ENCODE peak calls at places on chromosome 22, in eight cellular contexts. Z, K, U, G, X, N, A and T are unnamed samples.
A peak's percentile ranks its signal among the peaks of the same experiment; 100 is the strongest.

GRCh38 chr22:45185718-45186511 is 22.2 kb downstream of the NUP50 start:
- DNase-seq in K (no peak), N (no peak), X (peak; percentile 42), U (no peak), Z (no peak), A (no peak), G (no peak), T (no peak)

GRCh38 chr22:48824673-48825651 is 1002.7 kb downstream of the BRD1 start:
- DNase-seq in Z (no peak), X (no peak), K (no peak), N (peak; percentile 68), G (no peak), U (no peak), A (no peak), T (no peak)

GRCh38 chr22:42856179-42856864 is 751 bp downstream of the ARFGAP3 start:
- DNase-seq in U (peak; percentile 47), G (peak; percentile 36), Z (no peak), N (no peak), A (peak; percentile 47), X (peak; percentile 39), K (peak; percentile 42), T (no peak)

GRCh38 chr22:35580351-35581022 is 36.6 kb downstream of the MB start:
- DNase-seq in K (no peak), G (no peak), U (no peak), X (no peak), Z (no peak), N (no peak), A (no peak), T (no peak)

GRCh38 chr22:46862418-46863324 is 100.2 kb downstream of the TBC1D22A start:
- DNase-seq in G (no peak), K (no peak), Z (no peak), X (no peak), A (no peak), N (no peak), U (no peak), T (no peak)

GRCh38 chr22:30516731-30517130 is 11.2 kb upstream of the SEC14L4 start:
- DNase-seq in Z (no peak), K (no peak), N (no peak), U (no peak), X (no peak), A (no peak), G (no peak), T (no peak)

GRCh38 chr22:37089451-37089850 is 20.1 kb downstream of the TMPRSS6 start:
- DNase-seq in A (no peak), G (no peak), K (no peak), U (no peak), Z (no peak), X (peak; percentile 50), N (no peak), T (no peak)

GRCh38 chr22:23862103-23862502 is 4.4 kb downstream of the SLC2A11 start:
- DNase-seq in Z (peak; percentile 58), U (no peak), G (peak; percentile 51), K (no peak), A (peak; percentile 36), N (no peak), X (peak; percentile 54), T (no peak)

GRCh38 chr22:33635766-33636165 is 284.5 kb downstream of the LARGE1 start:
- DNase-seq in Z (no peak), U (no peak), G (no peak), X (no peak), A (no peak), K (no peak), N (no peak), T (no peak)

GRCh38 chr22:44702479-44703219 is 645 bp downstream of the PRR5 start:
- DNase-seq in G (peak; percentile 41), K (no peak), N (no peak), X (no peak), Z (peak; percentile 40), U (peak; percentile 25), A (peak; percentile 50), T (peak; percentile 18)

GRCh38 chr22:17101475-17102296 is 16.9 kb downstream of the IL17RA start:
- DNase-seq in K (no peak), X (no peak), U (no peak), N (peak; percentile 61), A (no peak), Z (no peak), G (no peak), T (no peak)

GRCh38 chr22:46752911-46753310 is 9.5 kb upstream of the TBC1D22A start:
- DNase-seq in X (no peak), G (no peak), N (no peak), U (no peak), K (no peak), Z (no peak), A (no peak), T (no peak)

GRCh38 chr22:47007496-47007895 is 245.0 kb downstream of the TBC1D22A start:
- DNase-seq in A (no peak), G (no peak), N (no peak), X (no peak), Z (no peak), U (no peak), K (no peak), T (no peak)

GRCh38 chr22:46854125-46854870 is 91.8 kb downstream of the TBC1D22A start:
- DNase-seq in U (no peak), Z (no peak), N (no peak), K (no peak), X (no peak), A (no peak), G (peak; percentile 12), T (no peak)

DNA sequence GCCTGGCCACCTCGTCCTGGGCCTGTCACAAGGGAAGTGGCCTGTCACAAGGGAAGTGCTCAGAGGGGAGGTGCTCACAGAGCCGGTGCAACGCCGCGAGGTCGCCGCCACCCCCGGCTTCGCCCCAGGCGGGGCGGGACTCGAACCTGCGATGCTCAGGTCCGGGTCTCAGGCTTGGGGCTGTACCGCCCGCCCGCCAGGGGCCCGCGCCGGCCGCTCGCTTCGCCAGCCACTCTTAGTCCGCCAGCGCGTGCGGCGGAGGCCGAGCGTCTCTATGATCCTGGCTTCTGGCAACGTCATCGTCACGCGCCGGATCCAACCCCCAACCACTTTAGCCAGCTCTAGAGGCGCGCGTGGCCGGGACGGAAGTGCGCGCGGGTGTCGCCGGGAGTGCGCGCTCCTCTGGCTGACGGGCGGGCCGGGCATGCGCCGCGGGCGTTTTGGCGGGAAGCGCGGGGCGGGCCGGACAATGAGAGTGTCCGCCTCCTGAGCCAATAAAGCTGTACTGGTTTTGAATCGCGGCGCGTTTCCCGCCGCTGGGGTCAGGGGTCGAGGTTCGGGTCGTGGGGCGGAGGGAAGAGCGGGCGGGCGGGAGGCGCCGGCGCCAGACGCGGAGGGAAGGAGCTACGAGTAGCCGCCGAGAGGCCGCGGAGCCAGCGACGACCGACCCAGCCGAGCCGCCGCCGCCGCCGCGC is at the start of gene TRMT2A:
- DNase-seq in K (peak; percentile 100), A (peak; percentile 97), N (peak; percentile 97), X (peak; percentile 97), U (peak; percentile 99), G (peak; percentile 98), Z (peak; percentile 98), T (peak; percentile 98)
- TF ChIP-seq CTCF in K (peak; percentile 38), A (no peak), N (peak; percentile 40), X (no peak), U (peak; percentile 44), G (no peak), Z (no peak), T (peak; percentile 37)

DNA sequence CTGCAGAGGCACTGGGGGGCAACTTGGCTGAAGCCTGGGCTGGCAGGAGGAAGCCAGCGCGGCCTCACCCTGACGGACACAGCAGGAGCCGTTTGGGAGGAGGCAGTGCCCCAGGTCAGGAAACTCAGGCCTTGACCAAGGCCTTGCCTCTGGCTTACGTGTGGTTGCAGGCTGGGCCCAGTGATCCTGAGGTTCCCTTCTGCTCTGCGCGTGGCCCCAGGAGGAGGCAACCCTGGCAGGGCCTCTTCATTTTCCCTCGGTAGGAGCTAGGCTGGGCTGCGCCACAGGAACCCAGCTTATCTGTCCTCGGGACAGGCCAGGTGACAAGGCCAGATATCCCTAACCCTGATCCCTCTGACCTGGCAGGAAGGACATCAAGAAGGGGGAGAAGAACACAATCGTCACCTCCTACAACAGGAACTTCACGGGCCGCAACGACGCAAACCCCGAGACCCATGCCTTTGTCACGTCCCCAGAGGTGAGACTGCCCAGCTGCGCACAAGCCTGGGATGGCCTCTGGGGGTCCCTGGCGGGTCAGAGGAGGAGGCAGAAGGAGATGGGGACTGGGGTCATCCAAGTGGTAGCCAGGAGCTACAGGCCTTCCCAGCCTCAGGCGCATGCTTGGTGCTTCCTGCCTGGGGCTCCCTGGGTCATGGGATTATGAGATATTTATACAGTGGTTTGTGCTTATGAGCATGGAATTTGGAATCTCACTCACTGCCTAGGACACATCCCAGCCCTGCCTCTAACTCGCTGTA is 20.6 kb downstream of the POLR3H start:
- DNase-seq in A (no peak), Z (no peak), G (peak; percentile 91), N (no peak), K (no peak), U (peak; percentile 40), X (peak; percentile 76), T (no peak)
- TF ChIP-seq CTCF in A (no peak), Z (no peak), G (no peak), N (no peak), K (no peak), U (no peak), X (no peak), T (no peak)

DNA sequence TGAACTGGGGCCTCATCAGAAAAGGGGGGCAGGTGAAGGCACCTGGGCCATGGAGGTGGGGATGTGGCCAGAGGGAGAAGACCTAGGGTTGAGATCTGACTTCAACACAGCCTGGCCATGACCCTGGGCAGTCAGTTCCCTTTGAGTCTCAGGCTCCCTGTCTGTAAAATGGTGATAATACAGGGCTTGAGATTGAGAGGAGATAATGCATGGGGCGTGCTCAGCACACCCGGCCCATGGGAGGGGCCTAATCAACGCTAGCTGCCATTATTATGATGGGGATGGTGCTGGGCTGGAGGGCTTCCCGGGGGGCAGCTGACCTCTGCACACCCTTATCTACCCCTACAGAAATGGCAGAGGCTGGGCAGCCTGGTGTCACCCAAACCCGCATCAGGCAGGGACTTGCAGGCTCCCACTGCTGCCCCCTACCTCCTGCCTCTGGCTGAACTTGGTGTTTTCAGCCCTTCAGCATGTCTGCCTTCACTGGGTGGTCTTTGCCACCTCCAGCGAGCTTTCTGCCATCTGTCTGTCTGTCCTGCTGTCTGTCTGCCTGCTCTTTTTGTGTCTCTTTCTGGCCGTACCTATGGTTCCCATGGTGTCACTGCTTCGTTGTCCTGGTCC is 84.5 kb downstream of the CACNA1I start:
- DNase-seq in Z (no peak), N (no peak), X (no peak), U (no peak), G (no peak), K (no peak), A (no peak), T (no peak)
- TF ChIP-seq CTCF in Z (no peak), N (peak; percentile 33), X (peak; percentile 14), U (no peak), G (no peak), K (peak; percentile 31), A (no peak), T (peak; percentile 19)

DNA sequence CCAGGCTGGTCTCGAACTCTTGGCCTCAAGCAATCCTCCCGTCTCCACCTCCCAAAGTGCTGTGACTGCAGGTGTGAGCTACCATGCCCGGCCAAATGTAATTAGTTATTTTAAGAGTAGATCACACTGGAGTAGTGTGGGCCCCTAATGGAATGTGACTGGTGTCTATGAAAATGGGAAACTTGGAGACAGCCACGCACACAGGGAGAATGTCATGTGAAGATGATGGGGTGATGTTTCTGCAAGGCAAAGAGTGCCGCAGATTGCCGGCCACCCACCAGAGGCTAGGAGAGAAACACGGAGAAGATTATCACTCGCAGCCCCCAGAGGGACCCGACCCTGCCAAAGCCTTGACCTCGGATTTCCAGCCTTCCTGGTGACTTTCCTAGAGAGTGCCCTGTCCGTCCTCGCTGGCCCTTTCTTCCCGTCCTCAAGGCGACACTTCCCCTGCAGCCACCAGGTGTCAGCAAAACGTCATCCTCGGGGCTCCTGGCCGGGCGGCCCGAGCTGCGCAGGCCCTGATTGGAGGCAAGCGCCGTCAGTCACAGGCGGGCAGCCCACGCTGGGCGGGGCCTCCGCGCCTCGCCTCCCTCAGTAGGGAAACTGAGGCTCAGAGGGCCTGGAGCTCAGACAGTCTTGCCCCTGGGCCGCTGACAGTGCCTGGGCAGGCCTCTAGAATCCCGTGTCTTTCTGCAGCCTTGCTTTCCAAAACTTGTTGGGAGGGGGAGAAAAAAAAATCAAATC is 16.3 kb downstream of the CRYBB2 start:
- DNase-seq in N (peak; percentile 61), A (peak; percentile 92), G (peak; percentile 69), K (peak; percentile 98), X (peak; percentile 64), U (peak; percentile 27), Z (peak; percentile 93), T (peak; percentile 89)
- TF ChIP-seq CTCF in N (peak; percentile 62), A (peak; percentile 73), G (peak; percentile 23), K (peak; percentile 89), X (peak; percentile 39), U (peak; percentile 56), Z (peak; percentile 73), T (peak; percentile 77)